ENCODE peak calls at places on chromosomes 3 and 15, in seven cellular contexts. G is adrenal gland; E is cardiac muscle cell; U is CD4-positive, alpha-beta T cell; Q is heart left ventricle; N is IMR-90; V is GM23338. A is an unnamed sample.

GRCh38 chr15:58795825-58796224 is 24.7 kb downstream of the MINDY2 start:
- DNase-seq in G (no peak), E (no peak), U (no peak), Q (no peak), N (no peak), V (no peak), A (no peak)

GRCh38 chr3:119388577-119388976 is 74.8 kb downstream of the TMEM39A start:
- DNase-seq in G (no peak), E (no peak), U (no peak), Q (no peak), N (no peak), V (peak), A (peak)

GRCh38 chr3:13869944-13870343 is 9.9 kb downstream of the WNT7A start:
- DNase-seq in G (no peak), E (no peak), U (no peak), Q (no peak), N (no peak), V (no peak), A (no peak)

GRCh38 chr15:31300981-31301686 is 25.5 kb upstream of the KLF13 start:
- DNase-seq in G (no peak), E (no peak), U (no peak), Q (no peak), N (no peak), V (no peak), A (no peak)

GRCh38 chr3:187027531-187027936 is 97.2 kb downstream of the ST6GAL1 start:
- DNase-seq in G (no peak), E (no peak), U (peak), Q (no peak), N (no peak), V (no peak), A (no peak)

GRCh38 chr3:47042231-47042791 is 62.8 kb downstream of the NBEAL2 start:
- DNase-seq in G (no peak), E (no peak), U (no peak), Q (no peak), N (no peak), V (no peak), A (no peak)

GRCh38 chr3:178203152-178203551 is 333.1 kb upstream of the KCNMB2 start:
- DNase-seq in G (no peak), E (no peak), U (no peak), Q (no peak), N (peak), V (no peak), A (no peak)

GRCh38 chr3:117277816-117278215 is 568.2 kb downstream of the TUSC7 start:
- DNase-seq in G (no peak), E (no peak), U (no peak), Q (no peak), N (no peak), V (peak), A (no peak)

GRCh38 chr3:159761826-159762225 is 226.8 kb upstream of the IL12A start:
- DNase-seq in G (no peak), E (no peak), U (no peak), Q (no peak), N (no peak), V (no peak), A (no peak)

GRCh38 chr3:101077361-101078011 is 84.3 kb upstream of the ABI3BP start:
- DNase-seq in G (no peak), E (peak), U (no peak), Q (no peak), N (peak), V (no peak), A (no peak)

GRCh38 chr15:76986743-76987142 is 8.2 kb upstream of the PSTPIP1 start:
- DNase-seq in G (no peak), E (no peak), U (no peak), Q (no peak), N (no peak), V (no peak), A (no peak)

GRCh38 chr15:38758001-38758400 is 193.4 kb upstream of the RASGRP1 start:
- DNase-seq in G (no peak), E (peak), U (no peak), Q (no peak), N (peak), V (no peak), A (no peak)

GRCh38 chr3:134630506-134630905 is 20.3 kb downstream of the KY start:
- DNase-seq in G (no peak), E (peak), U (no peak), Q (no peak), N (peak), V (no peak), A (no peak)

GRCh38 chr3:134885877-134886621 is 91.0 kb downstream of the EPHB1 start:
- DNase-seq in G (no peak), E (no peak), U (no peak), Q (no peak), N (no peak), V (peak), A (no peak)

GRCh38 chr3:65846936-65847335 is 191.8 kb downstream of the MAGI1 start:
- DNase-seq in G (no peak), E (no peak), U (no peak), Q (no peak), N (peak), V (no peak), A (no peak)

GRCh38 chr3:129560931-129561594 is 18.1 kb downstream of the H1-8 start:
- DNase-seq in G (peak), E (peak), U (no peak), Q (peak), N (peak), V (no peak), A (no peak)

GRCh38 chr15:100438570-100438969 is 90.2 kb downstream of the CERS3 start:
- DNase-seq in G (no peak), E (peak), U (peak), Q (peak), N (no peak), V (no peak), A (peak)

GRCh38 chr3:133881987-133882825 is 13.5 kb downstream of the RAB6B start:
- DNase-seq in G (no peak), E (no peak), U (no peak), Q (no peak), N (no peak), V (no peak), A (no peak)

GRCh38 chr3:128060473-128061381 is 8.5 kb downstream of the SEC61A1 start:
- DNase-seq in G (no peak), E (peak), U (no peak), Q (no peak), N (peak), V (no peak), A (peak)

GRCh38 chr3:116059421-116060096 is 385.7 kb downstream of the LSAMP start:
- DNase-seq in G (peak), E (peak), U (no peak), Q (no peak), N (peak), V (peak), A (peak)

GRCh38 chr3:151086484-151087456 is 1.3 kb downstream of the MED12L start:
- DNase-seq in G (peak), E (peak), U (peak), Q (peak), N (peak), V (peak), A (peak)

GRCh38 chr3:36196058-36196457 is 184.2 kb upstream of the STAC start:
- DNase-seq in G (no peak), E (no peak), U (no peak), Q (no peak), N (no peak), V (no peak), A (no peak)

GRCh38 chr15:22794621-22795167 is 8.2 kb downstream of the NIPA1 start:
- DNase-seq in G (no peak), E (no peak), U (no peak), Q (no peak), N (no peak), V (no peak), A (no peak)

GRCh38 chr3:37456270-37456708 is 281.9 kb upstream of the LRRFIP2 start:
- DNase-seq in G (peak), E (peak), U (no peak), Q (peak), N (no peak), V (peak), A (no peak)

GRCh38 chr3:111484666-111485065 is 57.3 kb upstream of the CD96 start:
- DNase-seq in G (no peak), E (peak), U (no peak), Q (no peak), N (peak), V (no peak), A (no peak)

GRCh38 chr15:62856466-62857246 is 185.9 kb upstream of the TPM1 start:
- DNase-seq in G (no peak), E (no peak), U (no peak), Q (no peak), N (no peak), V (no peak), A (no peak)

GRCh38 chr3:16884748-16885587 is at the start of gene PLCL2:
- DNase-seq in G (peak), E (peak), U (peak), Q (peak), N (peak), V (peak), A (peak)

GRCh38 chr3:129530331-129530761 is 1.9 kb downstream of the RHO start:
- DNase-seq in G (no peak), E (peak), U (no peak), Q (no peak), N (peak), V (peak), A (no peak)

GRCh38 chr3:117443014-117443413 is 733.4 kb downstream of the TUSC7 start:
- DNase-seq in G (no peak), E (peak), U (no peak), Q (no peak), N (peak), V (no peak), A (peak)

GRCh38 chr3:149839874-149840273 is 26.9 kb downstream of the RNF13 start:
- DNase-seq in G (no peak), E (no peak), U (no peak), Q (no peak), N (no peak), V (no peak), A (peak)
- H3K27ac ChIP-seq in G (no peak), E (no peak), U (no peak), Q (no peak), N (no peak), V (no peak), A (no peak)

DNA sequence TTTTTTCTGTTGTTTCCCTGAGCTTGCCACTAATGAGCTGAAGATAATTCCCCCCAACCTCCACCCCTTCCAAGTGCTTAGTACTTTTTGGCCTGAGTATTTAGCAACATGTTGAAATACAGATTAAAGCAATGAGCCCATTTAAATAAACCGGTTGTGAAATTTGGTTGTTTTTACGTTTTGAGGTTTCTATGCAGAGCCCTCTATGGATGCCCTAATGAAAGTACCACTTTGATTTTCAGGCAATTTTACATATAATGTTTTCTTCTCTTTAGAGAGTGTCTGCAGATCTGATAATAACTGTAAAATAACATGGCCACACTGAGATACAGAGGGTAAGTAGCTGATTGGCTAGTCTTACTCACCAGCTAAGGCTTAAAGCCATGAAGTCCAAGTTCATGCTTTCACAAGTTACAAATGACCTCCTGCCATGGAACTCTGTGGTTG is 139.4 kb upstream of the SLC7A14 start:
- DNase-seq in G (no peak), E (peak), U (no peak), Q (no peak), N (peak), V (no peak), A (no peak)
- TF ChIP-seq CTCF in G (no peak), E (peak), U (no peak), Q (no peak), N (no peak), V (no peak), A (no peak)

GRCh38 chr3:149120051-149120972 is 9.1 kb upstream of the HPS3 start:
- DNase-seq in G (no peak), E (peak), U (no peak), Q (no peak), N (peak), V (peak), A (peak)

GRCh38 chr3:149128856-149129255 is 582 bp upstream of the HPS3 start:
- DNase-seq in G (no peak), E (no peak), U (no peak), Q (no peak), N (peak), V (no peak), A (peak)

DNA sequence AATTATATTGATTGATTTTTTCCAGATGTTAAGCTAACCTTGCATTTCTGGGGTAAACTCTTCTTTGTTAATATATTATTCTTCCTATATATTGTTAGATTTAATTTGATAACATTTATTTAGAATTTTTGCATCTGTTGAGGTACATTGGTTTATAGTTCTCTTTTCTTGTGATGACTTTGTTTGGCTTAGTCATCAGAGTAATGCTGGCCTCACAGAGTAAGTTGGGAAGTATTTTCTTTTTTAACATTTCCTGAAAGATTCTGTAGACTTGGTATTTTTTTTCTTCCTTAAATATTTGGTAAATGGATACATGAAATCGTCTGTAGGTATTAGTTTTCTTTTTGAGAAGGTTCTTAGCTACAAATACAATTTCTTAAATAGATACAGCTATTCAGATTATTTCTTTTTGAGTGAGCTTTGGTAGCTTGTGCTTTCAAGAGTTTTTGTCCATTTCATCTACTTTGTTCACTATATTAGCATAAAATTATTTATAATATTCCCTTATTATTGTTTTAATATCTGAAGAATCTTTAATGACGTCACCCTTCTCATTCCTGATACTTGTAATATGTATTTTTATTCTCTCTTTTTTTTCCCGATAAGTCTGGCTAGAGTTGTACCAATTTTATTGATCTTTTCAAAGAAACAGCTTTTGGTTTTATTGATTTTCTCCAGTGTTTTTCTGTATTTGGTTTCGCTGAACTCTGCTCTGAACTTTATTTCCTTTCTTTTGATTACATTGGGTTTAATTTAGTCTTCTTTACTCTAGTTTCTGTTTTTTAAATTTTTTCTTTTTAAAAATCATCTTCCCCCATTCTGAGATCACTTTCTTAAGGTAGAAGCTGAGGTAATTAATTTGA is 6.5 kb upstream of the HPS3 start:
- DNase-seq in G (no peak), E (no peak), U (no peak), Q (no peak), N (peak), V (no peak), A (no peak)
- H3K27ac ChIP-seq in G (no peak), E (no peak), U (no peak), Q (no peak), N (no peak), V (no peak), A (no peak)

DNA sequence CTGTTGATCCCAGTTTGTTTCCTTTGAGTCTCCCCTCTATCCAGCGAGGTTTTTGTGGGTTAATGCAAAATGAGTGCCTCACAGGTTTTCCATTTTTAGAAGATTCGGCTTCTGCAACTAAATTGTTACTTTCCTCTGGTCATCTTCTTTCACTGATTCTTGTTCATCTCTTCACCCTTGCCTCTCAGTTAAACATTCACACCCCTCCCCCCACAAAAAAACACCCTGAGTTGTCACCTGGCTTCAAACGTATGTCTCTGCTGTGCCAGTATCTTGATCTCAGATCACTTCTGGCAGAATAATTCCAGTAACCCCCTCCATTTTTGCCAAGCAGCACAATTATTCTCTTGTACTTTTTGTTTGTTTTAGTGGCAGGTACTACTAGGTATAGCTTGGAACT is 12.3 kb upstream of the CLDN16 start:
- DNase-seq in G (no peak), E (no peak), U (no peak), Q (no peak), N (no peak), V (no peak), A (no peak)
- TF ChIP-seq CTCF in G (no peak), E (no peak), U (no peak), Q (no peak), N (no peak), V (no peak), A (no peak)

GRCh38 chr15:74423443-74424257 is 10.1 kb downstream of the SEMA7A start:
- DNase-seq in G (no peak), E (no peak), U (no peak), Q (no peak), N (no peak), V (no peak), A (peak)

GRCh38 chr15:74426404-74427281 is 7.1 kb downstream of the SEMA7A start:
- DNase-seq in G (no peak), E (no peak), U (no peak), Q (no peak), N (no peak), V (no peak), A (no peak)

GRCh38 chr15:74425634-74426033 is 8.1 kb downstream of the SEMA7A start:
- DNase-seq in G (no peak), E (no peak), U (no peak), Q (no peak), N (no peak), V (no peak), A (no peak)

GRCh38 chr15:74422723-74423442 is 10.9 kb downstream of the SEMA7A start:
- DNase-seq in G (peak), E (peak), U (no peak), Q (no peak), N (peak), V (peak), A (peak)

DNA sequence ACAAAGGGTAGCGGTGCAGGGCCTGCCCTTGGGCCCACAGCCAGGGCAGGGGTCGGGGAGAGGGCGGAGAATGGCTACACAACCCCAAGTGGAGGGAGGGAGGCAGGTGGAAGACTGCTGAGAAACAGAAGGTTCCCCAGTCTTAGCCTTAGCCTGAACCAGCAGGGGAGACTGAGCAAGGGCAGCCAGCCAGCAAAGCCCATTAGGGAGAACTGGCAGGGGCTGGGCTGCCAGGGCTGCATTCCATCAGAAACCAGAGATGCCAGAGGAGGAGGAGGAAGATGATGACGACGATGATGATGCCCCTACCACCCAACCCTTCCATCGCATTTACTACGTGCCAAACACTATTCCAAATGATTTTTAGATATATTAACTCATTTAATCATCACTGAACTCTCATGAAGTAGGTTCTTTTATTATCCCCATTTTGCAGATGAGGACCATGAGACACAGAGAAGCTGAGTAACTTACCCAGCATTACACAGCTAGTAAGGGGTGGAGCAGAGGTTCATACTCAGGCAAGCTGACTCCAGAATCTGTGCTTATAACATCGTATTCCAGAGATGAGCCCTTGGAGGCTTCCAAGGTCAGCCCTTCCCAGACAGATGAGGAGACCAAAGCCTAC is 8.7 kb downstream of the SEMA7A start:
- DNase-seq in G (no peak), E (no peak), U (no peak), Q (no peak), N (no peak), V (no peak), A (no peak)
- H3K27ac ChIP-seq in G (no peak), E (no peak), U (no peak), Q (no peak), N (no peak), V (no peak), A (peak)

GRCh38 chr3:72447059-72447946 is 400.9 kb downstream of the SHQ1 start:
- DNase-seq in G (peak), E (peak), U (peak), Q (peak), N (peak), V (peak), A (peak)
- TF ChIP-seq CTCF in G (peak), E (no peak), U (peak), Q (no peak), N (no peak), V (no peak), A (no peak)

DNA sequence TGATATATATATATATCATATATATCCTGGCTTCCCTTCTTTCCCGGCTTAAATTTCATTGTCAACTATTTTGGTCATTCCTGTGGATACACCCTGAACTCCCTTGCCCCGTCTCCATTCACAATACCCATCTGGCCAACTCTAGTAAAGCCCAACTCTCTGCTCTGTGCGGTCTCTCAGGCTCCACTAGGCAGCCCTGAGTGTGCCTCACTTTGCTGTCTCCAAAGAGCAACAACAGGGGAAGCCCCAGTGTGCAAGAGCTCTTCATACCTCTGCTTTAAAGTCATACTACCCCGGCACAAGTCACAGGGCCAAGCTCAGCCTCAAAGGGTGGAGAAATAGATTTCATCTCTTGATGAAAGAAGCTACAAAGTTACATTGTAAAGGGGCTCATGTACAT is 18.9 kb upstream of the FEM1B start:
- DNase-seq in G (no peak), E (no peak), U (peak), Q (no peak), N (no peak), V (no peak), A (no peak)
- H3K27ac ChIP-seq in G (no peak), E (no peak), U (no peak), Q (no peak), N (no peak), V (peak), A (peak)

GRCh38 chr3:124442463-124442862 is 287.8 kb upstream of the UMPS start:
- DNase-seq in G (no peak), E (no peak), U (no peak), Q (no peak), N (no peak), V (no peak), A (no peak)
- TF ChIP-seq CTCF in G (no peak), E (no peak), U (no peak), Q (no peak), N (no peak), V (peak), A (no peak)

DNA sequence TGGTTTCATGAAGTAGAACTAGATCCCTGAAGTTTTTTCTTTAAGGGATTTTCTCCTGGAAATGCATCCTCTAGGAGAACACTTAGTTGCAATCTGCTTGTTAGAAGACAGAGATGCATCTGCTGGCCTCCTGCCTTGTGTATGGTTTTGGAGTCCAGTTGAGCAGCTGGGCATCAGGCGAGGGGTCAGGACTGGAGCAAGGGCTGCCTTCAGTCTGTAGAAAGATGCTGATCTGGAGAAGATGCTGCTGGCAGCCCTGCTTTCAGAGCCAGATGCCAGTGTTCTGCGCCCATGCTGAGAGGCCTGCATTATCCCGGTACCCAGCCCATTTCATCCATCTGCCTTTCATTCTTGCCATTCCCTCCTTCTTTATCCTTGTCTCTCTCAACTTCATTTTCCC is 77.4 kb downstream of the CHCHD6 start:
- DNase-seq in G (no peak), E (no peak), U (no peak), Q (no peak), N (no peak), V (no peak), A (no peak)
- H3K27ac ChIP-seq in G (no peak), E (no peak), U (no peak), Q (no peak), N (peak), V (peak), A (peak)